ENCODE peak calls at places on chromosome 3, in five cellular contexts. L is fibroblast of villous mesenchyme, Y is iris pigment epithelial cell, E is AG09319, C is NCI-H460. D is an unnamed sample.

GRCh38 chr3:14460342-14461005 is 58.1 kb downstream of the SLC6A6 start:
- DNase-seq in L (peak; percentile 56), Y (peak; percentile 90), E (peak; percentile 90), C (no peak), D (no peak)

GRCh38 chr3:195071916-195072820 is 198.8 kb downstream of the XXYLT1 start:
- DNase-seq in L (no peak), Y (no peak), E (no peak), C (no peak), D (no peak)

GRCh38 chr3:17979248-17979647 is 236.8 kb upstream of the TBC1D5 start:
- DNase-seq in L (no peak), Y (no peak), E (no peak), C (no peak), D (no peak)

GRCh38 chr3:127791221-127791913 is 30.9 kb downstream of the MGLL start:
- DNase-seq in L (peak; percentile 86), Y (peak; percentile 87), E (peak; percentile 70), C (no peak), D (no peak)

GRCh38 chr3:171383206-171384018 is 76.8 kb downstream of the TNIK start:
- DNase-seq in L (peak; percentile 77), Y (peak; percentile 78), E (peak; percentile 22), C (no peak), D (no peak)

GRCh38 chr3:190807719-190808375 is 54.6 kb downstream of the GMNC start:
- DNase-seq in L (no peak), Y (peak; percentile 2), E (no peak), C (no peak), D (no peak)

GRCh38 chr3:57227930-57228733 is 603 bp downstream of the APPL1 start:
- DNase-seq in L (peak; percentile 74), Y (peak; percentile 61), E (no peak), C (no peak), D (peak; percentile 19)

GRCh38 chr3:33141006-33141405 is 27.2 kb downstream of the CRTAP start:
- DNase-seq in L (no peak), Y (no peak), E (no peak), C (no peak), D (no peak)

GRCh38 chr3:75042941-75043340 is 428.5 kb upstream of the CNTN3 start:
- DNase-seq in L (no peak), Y (no peak), E (no peak), C (no peak), D (no peak)

GRCh38 chr3:126025862-126026261 is 56.9 kb downstream of the ROPN1B start:
- DNase-seq in L (no peak), Y (no peak), E (no peak), C (no peak), D (no peak)

GRCh38 chr3:15324335-15324734 is 8.1 kb downstream of the SH3BP5 start:
- DNase-seq in L (no peak), Y (peak; percentile 12), E (no peak), C (no peak), D (no peak)

GRCh38 chr3:31462050-31462569 is 70.6 kb upstream of the STT3B start:
- DNase-seq in L (no peak), Y (peak; percentile 5), E (no peak), C (no peak), D (peak; percentile 32)

GRCh38 chr3:195188530-195188917 is 82.4 kb downstream of the XXYLT1 start:
- DNase-seq in L (no peak), Y (peak; percentile 38), E (no peak), C (no peak), D (no peak)

GRCh38 chr3:53949541-53949940 is 57.9 kb upstream of the SELENOK start:
- DNase-seq in L (no peak), Y (no peak), E (no peak), C (no peak), D (no peak)

GRCh38 chr3:107545680-107546120 is 22.9 kb downstream of the BBX start:
- DNase-seq in L (peak; percentile 21), Y (peak; percentile 40), E (no peak), C (no peak), D (no peak)

GRCh38 chr3:50095352-50095998 is 6.8 kb downstream of the RBM5 start:
- DNase-seq in L (no peak), Y (no peak), E (no peak), C (no peak), D (no peak)

GRCh38 chr3:99410789-99411311 is 227.5 kb upstream of the COL8A1 start:
- DNase-seq in L (peak; percentile 68), Y (peak; percentile 94), E (peak; percentile 92), C (no peak), D (no peak)

GRCh38 chr3:195820186-195820585 is 8.5 kb upstream of the MUC4 start:
- DNase-seq in L (no peak), Y (no peak), E (no peak), C (no peak), D (no peak)

GRCh38 chr3:27590437-27591320 is 106.5 kb upstream of the SLC4A7 start:
- DNase-seq in L (peak; percentile 30), Y (peak; percentile 68), E (no peak), C (no peak), D (no peak)

GRCh38 chr3:76307556-76307955 is 522.2 kb upstream of the ZNF717 start:
- DNase-seq in L (no peak), Y (peak; percentile 77), E (no peak), C (no peak), D (no peak)

GRCh38 chr3:71067977-71068376 is 515.6 kb downstream of the FOXP1 start:
- DNase-seq in L (no peak), Y (no peak), E (no peak), C (no peak), D (no peak)

GRCh38 chr3:13825317-13825590 is 54.6 kb downstream of the WNT7A start:
- DNase-seq in L (no peak), Y (no peak), E (no peak), C (no peak), D (no peak)

GRCh38 chr3:114127517-114127916 is 51.3 kb downstream of the DRD3 start:
- DNase-seq in L (peak; percentile 51), Y (peak; percentile 47), E (no peak), C (no peak), D (no peak)

GRCh38 chr3:112858410-112859069 is 11.9 kb upstream of the CD200R1L start:
- DNase-seq in L (no peak), Y (peak; percentile 37), E (no peak), C (no peak), D (no peak)

D was measured in effector CD4-positive, alpha-beta T cell.